ENCODE peak calls at places on chromosomes 7 and 10, in ten cellular contexts. A is astrocyte of the hippocampus; L is effector memory CD8-positive, alpha-beta T cell; F is skeletal muscle cell; H is bronchial epithelial cell; P is IMR-90; S is right cardiac atrium; W is cerebellum; I is NCI-H1436 treated with DMSO at 0.1 percent for 48 hours; O is activated CD4-positive, alpha-beta T cell treated with anti-CD3 and anti-CD28 coated beads for 1 hour. X is an unnamed sample.

GRCh38 chr7:111098011-111098925 is 7.3 kb downstream of the LRRN3 start:
- DNase-seq in I (no peak), S (peak), O (peak), L (peak), P (peak), H (peak), A (peak), F (no peak), W (peak), X (no peak)

GRCh38 chr7:50842061-50842460 is 59.4 kb upstream of the GRB10 start:
- DNase-seq in I (no peak), P (no peak), L (no peak), H (no peak), F (no peak), W (no peak), S (no peak), A (no peak), O (no peak), X (no peak)

GRCh38 chr10:116665541-116666125 is 44.9 kb downstream of the PNLIPRP2 start:
- DNase-seq in H (no peak), S (peak), P (peak), W (no peak), F (peak), I (no peak), A (peak), L (no peak), O (no peak), X (peak)

GRCh38 chr10:125113661-125114388 is 46.5 kb downstream of the CTBP2 start:
- DNase-seq in A (peak), I (no peak), L (no peak), P (no peak), W (no peak), O (no peak), F (no peak), S (no peak), H (no peak), X (peak)

GRCh38 chr7:101590663-101591435 is 38.2 kb downstream of the MYL10 start:
- DNase-seq in O (no peak), W (no peak), A (no peak), H (no peak), F (no peak), S (no peak), I (no peak), P (no peak), L (no peak), X (no peak)

GRCh38 chr10:99370993-99371392 is 41.8 kb downstream of the CNNM1 start:
- DNase-seq in I (no peak), H (peak), L (no peak), W (peak), A (peak), P (peak), O (no peak), F (no peak), S (no peak), X (peak)

GRCh38 chr7:102925962-102926825 is 13.4 kb downstream of the LRRC17 start:
- DNase-seq in I (no peak), S (no peak), F (no peak), W (no peak), A (no peak), H (no peak), O (no peak), L (no peak), P (peak), X (peak)

GRCh38 chr7:4738711-4739527 is 36.5 kb upstream of the AP5Z1 start:
- DNase-seq in P (peak), F (peak), L (no peak), W (no peak), O (no peak), A (peak), S (peak), I (no peak), H (peak), X (peak)

GRCh38 chr7:87369216-87369615 is 23.8 kb downstream of the CROT start:
- DNase-seq in H (no peak), A (no peak), W (no peak), F (no peak), I (no peak), L (peak), O (no peak), P (no peak), S (no peak), X (peak)

GRCh38 chr10:71728218-71728737 is 8.7 kb upstream of the C10orf105 start:
- DNase-seq in S (no peak), I (no peak), P (no peak), F (no peak), W (no peak), H (no peak), L (no peak), A (no peak), O (no peak), X (peak)

GRCh38 chr7:116529250-116529649 is 4.4 kb downstream of the CAV1 start:
- DNase-seq in P (no peak), A (no peak), W (no peak), L (no peak), H (no peak), I (no peak), O (no peak), F (no peak), S (no peak), X (no peak)

GRCh38 chr10:32256613-32257437 is 90.1 kb downstream of the EPC1 start:
- DNase-seq in O (peak), F (no peak), A (peak), P (peak), H (peak), S (peak), I (no peak), L (peak), W (peak), X (peak)

GRCh38 chr7:105429746-105430612 is 41.3 kb upstream of the SRPK2 start:
- DNase-seq in A (peak), L (peak), W (peak), P (peak), H (peak), I (no peak), S (no peak), O (peak), F (no peak), X (peak)

GRCh38 chr10:124354411-124355382 is 64.0 kb downstream of the OAT start:
- DNase-seq in L (no peak), W (no peak), P (peak), A (peak), S (peak), O (no peak), H (peak), F (no peak), I (peak), X (peak)

GRCh38 chr10:124680675-124681074 is 63.5 kb downstream of the FAM53B start:
- DNase-seq in S (peak), A (no peak), I (no peak), O (no peak), L (no peak), P (peak), F (no peak), H (no peak), W (no peak), X (no peak)